ENCODE peak calls at places on chromosomes 16 and 17, in four cellular contexts. U is fibroblast of mammary gland, X is body of pancreas, Q is foreskin fibroblast. V is an unnamed sample.

GRCh38 chr16:46817961-46818360 is 13.0 kb downstream of the C16orf87 start:
- DNase-seq in U (peak), X (no peak), Q (no peak), V (no peak)

GRCh38 chr17:181213-182163 is at the start of gene DOC2B:
- DNase-seq in U (peak), X (peak), Q (peak), V (peak)

GRCh38 chr17:50564916-50565315 is 4.4 kb downstream of the CACNA1G start:
- DNase-seq in U (peak), X (peak), Q (peak), V (peak)

GRCh38 chr16:67914758-67915622 is 16.7 kb downstream of the CTRL start:
- DNase-seq in U (no peak), X (no peak), Q (no peak), V (no peak)

GRCh38 chr16:27547134-27547533 is 2.6 kb downstream of the GTF3C1 start:
- DNase-seq in U (peak), X (peak), Q (peak), V (peak)

GRCh38 chr16:35174006-35174405 is 1714.6 kb downstream of the TP53TG3F start:
- DNase-seq in U (no peak), X (no peak), Q (no peak), V (no peak)

GRCh38 chr17:5537251-5537650 is 47.1 kb downstream of the NLRP1 start:
- DNase-seq in U (peak), X (no peak), Q (no peak), V (no peak)

GRCh38 chr17:47315451-47316266 is 8.1 kb upstream of the EFCAB13 start:
- DNase-seq in U (peak), X (peak), Q (peak), V (peak)

GRCh38 chr17:80030730-80031410 is 4.8 kb downstream of the TBC1D16 start:
- DNase-seq in U (no peak), X (peak), Q (no peak), V (peak)

GRCh38 chr17:31132977-31133376 is 38.2 kb downstream of the NF1 start:
- DNase-seq in U (no peak), X (no peak), Q (no peak), V (no peak)

GRCh38 chr17:74730491-74731346 is 6.3 kb upstream of the RAB37 start:
- DNase-seq in U (no peak), X (no peak), Q (no peak), V (no peak)

DNA sequence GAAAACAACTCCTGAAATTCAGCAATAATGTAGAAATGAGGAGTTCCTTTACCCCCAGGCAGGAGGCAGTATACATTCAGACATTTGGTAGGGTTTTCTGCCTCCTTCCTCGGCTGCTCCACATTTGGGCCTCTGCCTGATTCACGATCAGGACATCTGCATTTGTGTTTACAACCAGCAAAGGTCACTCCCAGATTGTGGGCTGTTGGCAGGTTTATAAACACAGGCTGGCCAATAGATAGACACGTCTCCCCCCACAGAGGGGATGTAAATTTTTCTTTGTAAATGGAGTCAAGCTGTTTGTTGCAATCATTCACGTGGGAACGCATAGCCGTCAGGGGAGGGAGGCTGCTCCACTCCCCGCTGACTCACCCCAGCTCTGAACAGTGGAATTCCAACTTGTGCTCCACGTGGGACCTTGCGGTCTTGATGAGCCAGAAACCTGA is 252.1 kb upstream of the N4BP1 start:
- DNase-seq in U (peak), X (no peak), Q (peak), V (peak)
- TF ChIP-seq CTCF in U (peak), X (no peak), Q (peak), V (no peak)

DNA sequence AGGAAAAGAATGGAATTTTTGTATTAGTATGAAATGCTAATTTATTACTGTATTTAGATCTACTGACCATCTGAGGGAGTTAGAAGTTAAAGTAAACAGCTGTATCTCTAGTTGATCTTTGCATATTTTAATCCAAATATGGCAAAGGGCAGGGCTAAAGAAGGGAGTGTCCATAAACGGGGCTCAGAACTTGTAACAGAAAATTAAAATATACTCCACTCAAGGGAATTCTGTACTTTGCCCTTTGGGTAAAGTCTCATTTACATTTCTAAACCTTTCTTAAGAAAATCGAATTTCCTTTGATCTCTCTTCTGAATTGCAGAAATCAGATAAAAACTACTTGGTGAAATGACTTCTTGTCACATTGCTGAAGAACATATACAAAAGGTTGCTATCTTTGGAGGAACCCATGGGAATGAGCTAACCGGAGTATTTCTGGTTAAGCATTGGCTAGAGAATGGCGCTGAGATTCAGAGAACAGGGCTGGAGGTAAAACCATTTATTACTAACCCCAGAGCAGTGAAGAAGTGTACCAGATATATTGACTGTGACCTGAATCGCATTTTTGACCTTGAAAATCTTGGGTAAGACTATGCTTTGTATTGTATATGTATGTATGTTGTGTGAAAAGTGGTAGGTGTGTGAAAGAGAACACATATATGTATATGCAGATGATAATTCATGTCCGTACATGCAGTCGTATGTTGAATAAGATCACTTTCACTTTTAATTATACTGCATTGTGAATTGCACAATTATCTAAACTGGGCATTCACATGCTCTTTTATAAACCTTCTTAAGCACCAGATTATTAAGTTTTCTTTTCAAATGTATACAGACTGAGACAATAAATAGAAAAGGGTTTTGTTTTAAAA is at the start of gene ASPA:
- DNase-seq in U (peak), X (no peak), Q (no peak), V (peak)
- H3K4me3 ChIP-seq in U (peak), X (peak), Q (peak), V (no peak)

DNA sequence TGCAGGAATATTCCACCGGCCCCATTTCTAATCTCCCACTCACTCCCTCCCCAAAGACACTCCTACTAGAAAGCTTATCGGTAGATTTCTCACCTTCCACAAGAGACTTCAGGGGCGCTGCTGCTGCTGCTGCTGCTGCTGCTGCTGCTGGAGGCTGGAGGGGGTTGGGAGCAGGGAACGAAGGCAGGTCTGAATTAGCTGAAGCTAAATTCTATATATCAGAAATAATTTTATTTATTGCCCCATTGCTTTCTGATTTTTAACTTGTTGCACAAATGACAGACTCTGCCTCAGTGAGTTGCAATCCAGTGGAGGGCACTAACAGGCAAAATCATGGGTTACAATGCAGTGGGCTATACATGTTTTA is 25.8 kb upstream of the HLF start:
- DNase-seq in U (no peak), X (peak), Q (no peak), V (peak)
- TF ChIP-seq CTCF in U (no peak), X (no peak), Q (no peak), V (no peak)

DNA sequence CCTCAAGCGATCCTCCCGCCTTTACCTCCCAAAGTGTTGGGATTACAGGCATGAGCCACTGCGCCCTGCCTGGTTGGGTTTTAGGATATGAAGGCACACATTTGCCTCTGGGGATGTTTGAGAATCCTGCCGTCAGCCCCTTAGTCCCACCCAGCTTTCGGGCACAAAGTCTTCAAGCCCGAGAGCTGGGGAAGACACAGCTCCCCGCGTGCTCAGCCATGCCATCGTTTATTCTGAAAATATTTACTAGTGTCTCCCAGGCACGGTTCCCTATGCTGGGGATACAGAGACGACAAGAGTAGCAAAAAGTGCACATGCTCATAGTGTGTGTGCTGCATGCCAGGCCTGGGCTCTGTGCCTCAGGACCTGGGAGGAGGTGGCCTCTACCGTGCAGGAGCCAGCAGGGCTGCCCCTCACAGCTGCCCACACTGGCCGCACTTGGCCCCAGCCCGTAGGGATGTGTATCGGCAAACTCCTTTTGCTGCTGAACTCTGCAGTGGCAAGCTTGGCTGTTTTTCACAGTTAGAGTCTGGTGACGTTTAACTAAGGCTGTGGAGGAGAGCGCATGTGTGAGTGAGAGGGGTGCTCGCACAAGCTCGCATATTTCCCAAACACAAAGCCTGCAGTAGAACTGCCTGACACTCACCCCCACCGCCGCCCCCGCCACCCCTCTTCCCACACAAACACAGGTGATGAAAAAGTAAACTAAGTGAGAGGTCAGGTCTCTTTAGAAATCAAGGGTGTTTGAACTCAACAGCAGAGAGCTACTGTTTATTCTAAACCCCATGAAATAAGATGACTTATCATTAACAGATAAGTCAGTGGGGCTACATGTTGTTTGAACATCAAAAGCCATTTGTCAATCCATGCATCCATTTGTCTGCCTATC is 266.4 kb downstream of the MRTFB start:
- DNase-seq in U (peak), X (peak), Q (peak), V (no peak)
- H3K4me3 ChIP-seq in U (no peak), X (no peak), Q (peak), V (no peak)

DNA sequence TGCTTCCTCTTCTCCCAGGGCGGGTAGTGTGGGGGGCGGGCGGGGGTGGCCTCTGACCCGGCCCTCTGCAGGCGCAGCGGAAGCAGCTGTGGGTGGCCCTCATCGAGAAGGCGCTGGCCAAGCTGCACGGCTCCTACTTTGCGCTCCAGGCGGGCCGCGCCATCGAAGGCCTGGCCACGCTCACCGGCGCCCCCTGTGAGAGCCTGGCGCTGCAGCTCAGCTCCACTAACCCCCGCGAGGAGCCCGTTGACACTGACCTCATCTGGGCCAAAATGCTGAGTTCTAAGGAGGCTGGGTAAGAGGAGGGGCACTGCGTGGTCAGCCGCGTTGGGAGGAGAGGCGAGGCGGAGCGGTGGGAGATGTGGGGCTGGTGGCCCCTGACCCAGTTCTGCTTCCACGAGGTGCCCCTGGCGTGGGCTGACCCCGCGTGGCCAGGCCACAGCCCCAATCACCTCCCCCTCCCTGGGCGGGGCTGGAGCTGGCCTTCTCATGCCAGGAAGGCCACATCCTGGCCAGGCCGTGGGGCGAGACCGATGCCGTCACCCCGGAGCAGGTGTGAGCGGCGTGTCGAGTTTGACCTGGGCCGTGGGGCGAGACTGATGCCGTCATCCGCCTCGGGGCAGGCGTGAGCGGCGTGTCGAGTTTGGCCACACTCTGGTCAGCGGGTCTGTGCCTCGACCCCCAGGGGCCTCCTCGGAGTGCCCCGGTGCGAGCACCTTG is 10.5 kb upstream of the PRR35 start:
- DNase-seq in U (no peak), X (no peak), Q (no peak), V (no peak)
- TF ChIP-seq CTCF in U (no peak), X (no peak), Q (no peak), V (peak)

DNA sequence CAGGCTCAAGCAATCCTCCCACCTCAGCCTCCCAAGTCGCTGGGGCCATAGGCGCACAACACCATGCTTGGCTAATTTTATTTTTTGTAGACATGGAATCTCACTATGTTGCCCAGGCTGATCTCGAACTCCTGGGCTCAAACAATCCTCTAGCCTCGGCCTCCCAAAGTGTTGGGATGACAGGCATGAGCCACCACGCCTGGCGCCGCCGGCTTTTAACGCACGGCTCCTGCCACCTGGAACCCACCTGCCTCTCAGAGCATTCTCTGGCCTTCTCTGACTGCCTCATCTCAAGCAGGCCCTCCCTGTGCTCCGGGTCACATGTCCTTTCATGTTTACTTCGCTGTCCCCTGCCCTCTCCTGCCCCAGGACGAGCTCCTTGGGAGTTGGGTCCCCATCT is 10.3 kb downstream of the CASKIN1 start:
- DNase-seq in U (no peak), X (no peak), Q (no peak), V (no peak)
- H3K4me3 ChIP-seq in U (no peak), X (no peak), Q (no peak), V (no peak)

GRCh38 chr17:28425206-28425605 is 19.2 kb upstream of the SLC46A1 start:
- DNase-seq in U (no peak), X (no peak), Q (no peak), V (no peak)

GRCh38 chr17:28421775-28422305 is 15.8 kb upstream of the SLC46A1 start:
- DNase-seq in U (no peak), X (no peak), Q (no peak), V (no peak)

GRCh38 chr17:28427372-28427771 is 21.4 kb upstream of the SLC46A1 start:
- DNase-seq in U (no peak), X (no peak), Q (no peak), V (no peak)

DNA sequence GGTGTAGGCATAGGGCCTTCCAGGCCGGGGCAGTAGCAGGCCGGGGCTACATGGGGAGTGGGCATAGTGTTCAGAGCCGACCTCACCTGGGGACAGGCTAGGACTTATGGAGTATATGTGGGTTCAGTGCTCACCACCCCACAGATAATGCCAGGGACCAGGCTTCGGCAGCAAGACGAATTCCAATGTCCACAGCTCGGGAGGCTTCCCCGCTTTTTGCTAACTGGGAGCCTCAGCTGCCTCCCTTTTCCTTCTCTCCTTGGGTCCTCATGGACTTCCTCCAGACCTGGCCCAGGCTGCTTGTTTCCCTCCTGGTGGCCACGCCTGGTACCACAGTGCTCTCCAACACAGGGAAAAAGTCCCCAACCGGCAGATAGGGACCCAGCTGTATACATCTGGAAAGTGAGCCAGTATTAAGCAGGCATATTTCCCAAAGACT is 20.1 kb upstream of the SLC46A1 start:
- DNase-seq in U (peak), X (peak), Q (no peak), V (peak)
- TF ChIP-seq CTCF in U (peak), X (peak), Q (peak), V (peak)

DNA sequence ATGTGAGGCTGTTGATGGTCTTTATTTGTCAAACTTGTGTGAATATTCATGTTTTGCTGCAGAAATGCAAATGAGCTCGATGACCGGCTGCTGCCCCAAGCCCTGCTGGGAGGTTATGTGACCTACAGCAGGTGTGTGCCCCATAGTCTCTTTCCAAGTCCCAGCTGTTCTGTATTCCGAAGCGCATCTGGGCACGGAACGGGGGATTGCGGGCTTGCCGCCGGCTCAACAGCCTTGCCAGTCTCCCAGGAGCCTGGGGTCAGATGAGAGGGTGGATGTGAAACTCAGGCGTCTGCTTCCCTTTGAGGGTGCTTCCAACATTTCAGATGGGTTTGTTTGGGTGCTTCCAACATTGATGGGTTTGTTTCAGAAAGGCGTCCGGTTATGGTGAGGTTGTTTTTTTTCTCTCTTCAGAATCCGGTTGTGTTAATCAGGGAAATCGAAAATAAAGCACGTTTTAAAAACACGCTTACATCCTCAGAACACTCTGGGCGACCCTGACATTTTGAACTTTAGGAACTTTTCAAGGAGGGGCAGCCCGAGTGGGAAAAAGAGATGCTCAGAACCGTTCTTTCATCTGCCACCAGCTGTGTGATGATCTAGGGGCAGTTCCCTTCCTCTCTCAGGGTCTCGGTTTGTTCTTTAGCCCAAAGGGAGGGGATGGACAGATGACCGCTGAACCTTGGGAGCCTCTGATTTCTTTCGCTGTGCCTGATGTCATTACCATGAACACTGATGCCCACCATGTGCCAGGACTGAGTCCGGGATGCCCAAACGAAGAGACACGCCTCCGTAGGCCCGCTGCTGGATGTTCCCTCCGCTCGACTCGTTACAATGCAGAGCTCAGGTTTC is 47.8 kb upstream of the AMZ2 start:
- DNase-seq in U (no peak), X (no peak), Q (no peak), V (no peak)
- H3K4me3 ChIP-seq in U (no peak), X (no peak), Q (peak), V (no peak)

DNA sequence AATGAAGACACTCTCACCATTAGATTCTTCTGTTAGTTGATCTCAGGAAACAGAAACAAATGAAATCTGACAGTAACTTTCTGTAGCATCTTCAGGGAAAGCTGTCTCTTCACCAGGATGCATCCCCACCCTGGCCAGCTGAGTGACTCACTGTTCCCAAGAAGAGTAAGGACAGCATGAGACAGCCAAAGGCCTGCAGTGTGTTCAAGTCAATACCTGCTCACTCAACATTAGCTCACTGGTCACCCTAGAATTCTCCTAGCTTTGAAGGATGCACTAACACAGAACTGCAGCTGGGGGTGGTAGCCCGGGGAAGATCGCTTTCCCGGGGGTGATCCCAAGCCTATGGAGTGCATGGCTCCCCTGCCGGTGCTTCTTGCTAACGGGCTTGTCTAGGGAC is 28.2 kb upstream of the CLEC18B start:
- DNase-seq in U (peak), X (no peak), Q (peak), V (peak)
- TF ChIP-seq CTCF in U (peak), X (no peak), Q (peak), V (peak)

V was measured in epithelial cell of esophagus.